ENCODE peak calls at places on chromosomes 16 and 17, in six cellular contexts. Y is endodermal cell, W is vagina, Q is cardiac fibroblast, F is aorta, H is RWPE2. U is an unnamed sample.

GRCh38 chr17:75010683-75011406 is 1.6 kb upstream of the MRPL58 start:
- DNase-seq in Y (peak), W (no peak), Q (peak), F (no peak), H (no peak), U (no peak)

GRCh38 chr16:17076121-17076757 is 394.5 kb downstream of the XYLT1 start:
- DNase-seq in Y (no peak), W (no peak), Q (no peak), F (no peak), H (no peak), U (no peak)

GRCh38 chr16:88566158-88566557 is 4.0 kb upstream of the ZC3H18 start:
- DNase-seq in Y (no peak), W (no peak), Q (peak), F (no peak), H (no peak), U (peak)

GRCh38 chr17:38742431-38743308 is 5.5 kb downstream of the PCGF2 start:
- DNase-seq in Y (no peak), W (no peak), Q (peak), F (peak), H (no peak), U (peak)

GRCh38 chr17:38730526-38731379 is 612 bp downstream of the CISD3 start:
- DNase-seq in Y (peak), W (no peak), Q (peak), F (peak), H (no peak), U (peak)

GRCh38 chr16:31253642-31254045 is 6.1 kb upstream of the ITGAM start:
- DNase-seq in Y (no peak), W (no peak), Q (no peak), F (peak), H (no peak), U (no peak)

GRCh38 chr17:80901319-80901718 is 90.3 kb upstream of the CHMP6 start:
- DNase-seq in Y (no peak), W (no peak), Q (no peak), F (no peak), H (no peak), U (no peak)

GRCh38 chr17:64682261-64683181 is 20.4 kb upstream of the SMURF2 start:
- DNase-seq in Y (no peak), W (no peak), Q (peak), F (no peak), H (no peak), U (peak)

GRCh38 chr17:76447931-76448652 is 4.9 kb downstream of the UBE2O start:
- DNase-seq in Y (no peak), W (no peak), Q (no peak), F (no peak), H (no peak), U (no peak)

GRCh38 chr17:37463039-37463438 is 26.7 kb upstream of the DUSP14 start:
- DNase-seq in Y (no peak), W (no peak), Q (no peak), F (no peak), H (no peak), U (no peak)

GRCh38 chr16:82231021-82231787 is 61.2 kb upstream of the MPHOSPH6 start:
- DNase-seq in Y (no peak), W (no peak), Q (no peak), F (no peak), H (no peak), U (no peak)

GRCh38 chr16:1985466-1986150 is 1.6 kb downstream of the GFER start:
- DNase-seq in Y (no peak), W (no peak), Q (no peak), F (no peak), H (no peak), U (no peak)
- H3K4me3 ChIP-seq in Y (peak), W (no peak), Q (peak), F (no peak), H (peak), U (no peak)

GRCh38 chr16:61146429-61146828 is 889.8 kb downstream of the CDH8 start:
- DNase-seq in Y (no peak), W (no peak), Q (no peak), F (no peak), H (no peak), U (no peak)
- H3K4me3 ChIP-seq in Y (no peak), W (no peak), Q (no peak), F (no peak), H (no peak), U (no peak)

GRCh38 chr17:19004601-19005441 is at the start of gene FAM83G:
- DNase-seq in Y (peak), W (no peak), Q (peak), F (peak), H (peak), U (peak)
- H3K4me3 ChIP-seq in Y (peak), W (peak), Q (peak), F (peak), H (peak), U (peak)

GRCh38 chr16:57371494-57372371 is 557 bp upstream of the CX3CL1 start:
- DNase-seq in Y (no peak), W (no peak), Q (no peak), F (peak), H (no peak), U (no peak)
- H3K4me3 ChIP-seq in Y (no peak), W (peak), Q (no peak), F (no peak), H (no peak), U (peak)